ENCODE peak calls at places on chromosome 18, in ten cellular contexts. L is fibroblast of lung, F is A549, W is cardiac muscle cell, A is astrocyte, H is GM23338, Y is IMR-90, Z is psoas muscle, O is brain microvascular endothelial cell, K is ascending aorta. V is an unnamed sample.

GRCh38 chr18:48833701-48834394 is 116.9 kb downstream of the SMAD7 start:
- DNase-seq in L (peak), F (no peak), W (no peak), A (peak), H (no peak), Y (peak), Z (peak), O (no peak), K (peak), V (peak)

GRCh38 chr18:36196239-36196995 is 9.1 kb downstream of the MOCOS start:
- DNase-seq in L (no peak), F (no peak), W (no peak), A (no peak), H (no peak), Y (no peak), Z (no peak), O (no peak), K (no peak), V (no peak)

GRCh38 chr18:55509631-55510372 is 78.2 kb downstream of the TCF4 start:
- DNase-seq in L (peak), F (no peak), W (peak), A (peak), H (peak), Y (peak), Z (no peak), O (peak), K (no peak), V (no peak)

GRCh38 chr18:55912071-55912470 is 324.1 kb upstream of the TCF4 start:
- DNase-seq in L (peak), F (no peak), W (no peak), A (peak), H (no peak), Y (no peak), Z (no peak), O (no peak), K (no peak), V (no peak)

GRCh38 chr18:69580107-69580506 is 179.4 kb downstream of the DOK6 start:
- DNase-seq in L (no peak), F (no peak), W (no peak), A (no peak), H (peak), Y (peak), Z (no peak), O (no peak), K (no peak), V (no peak)

GRCh38 chr18:27921392-27921791 is 255.5 kb downstream of the CDH2 start:
- DNase-seq in L (peak), F (peak), W (no peak), A (peak), H (peak), Y (no peak), Z (no peak), O (no peak), K (no peak), V (no peak)

GRCh38 chr18:59267511-59268126 is 5.6 kb downstream of the RAX start:
- DNase-seq in L (no peak), F (peak), W (no peak), A (no peak), H (peak), Y (no peak), Z (no peak), O (no peak), K (no peak), V (no peak)

GRCh38 chr18:25283769-25284168 is 68.2 kb downstream of the ZNF521 start:
- DNase-seq in L (no peak), F (no peak), W (no peak), A (no peak), H (no peak), Y (no peak), Z (no peak), O (no peak), K (no peak), V (no peak)

GRCh38 chr18:28684746-28685145 is 507.8 kb upstream of the CDH2 start:
- DNase-seq in L (peak), F (no peak), W (no peak), A (peak), H (no peak), Y (no peak), Z (no peak), O (no peak), K (no peak), V (no peak)

GRCh38 chr18:50751490-50751889 is 68.3 kb downstream of the MRO start:
- DNase-seq in L (no peak), F (no peak), W (no peak), A (no peak), H (no peak), Y (no peak), Z (no peak), O (no peak), K (no peak), V (no peak)

GRCh38 chr18:11857177-11857887 is 6.1 kb downstream of the CHMP1B start:
- DNase-seq in L (peak), F (peak), W (peak), A (peak), H (peak), Y (peak), Z (peak), O (peak), K (peak), V (no peak)

GRCh38 chr18:51498085-51498855 is 300.8 kb upstream of the MEX3C start:
- DNase-seq in L (no peak), F (no peak), W (peak), A (no peak), H (no peak), Y (no peak), Z (no peak), O (no peak), K (no peak), V (no peak)

GRCh38 chr18:3245853-3246635 is 1.6 kb upstream of the MYL12A start:
- DNase-seq in L (peak), F (peak), W (peak), A (peak), H (peak), Y (peak), Z (peak), O (peak), K (peak), V (peak)

DNA sequence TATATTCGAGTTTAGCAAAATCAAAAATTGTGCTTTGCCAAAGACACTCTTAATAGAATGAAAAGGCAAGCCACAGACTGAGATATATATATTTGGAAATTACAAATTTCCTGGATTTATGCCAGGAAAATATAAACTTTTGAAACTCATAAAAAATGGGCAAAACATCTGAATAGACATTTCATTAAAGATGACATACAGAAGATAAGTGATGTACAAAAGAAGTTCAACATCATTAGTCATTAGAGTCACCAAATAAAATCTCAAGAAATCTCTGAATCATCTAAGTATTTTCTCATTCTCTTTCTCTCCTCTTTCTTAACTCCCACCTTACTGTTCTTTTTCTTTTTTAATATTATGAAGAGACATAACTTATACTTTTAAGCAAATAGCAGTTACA is 921.1 kb downstream of the DSC3 start:
- DNase-seq in L (no peak), F (no peak), W (no peak), A (no peak), H (no peak), Y (no peak), Z (no peak), O (no peak), K (no peak), V (no peak)
- H3K27ac ChIP-seq in L (no peak), F (no peak), W (no peak), A (no peak), H (no peak), Y (no peak), Z (no peak), O (no peak), K (no peak), V (no peak)

DNA sequence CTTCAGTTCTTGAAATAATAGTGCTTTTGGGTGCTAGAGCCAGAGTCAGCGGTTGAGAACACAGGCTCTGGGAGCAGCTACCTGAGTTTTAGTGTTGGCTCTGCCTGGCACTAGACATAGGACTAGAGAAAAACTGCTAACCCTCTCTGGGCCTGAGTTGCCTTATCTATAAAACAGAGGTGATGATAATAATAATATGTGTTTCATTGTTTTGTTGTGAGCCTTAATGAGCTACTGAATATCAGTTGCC is 391.7 kb downstream of the PTPRM start:
- DNase-seq in L (no peak), F (no peak), W (no peak), A (no peak), H (no peak), Y (no peak), Z (no peak), O (peak), K (no peak), V (no peak)
- H3K4me3 ChIP-seq in L (peak), F (peak), W (no peak), A (peak), H (no peak), Y (no peak), Z (no peak), O (peak), K (peak), V (no peak)

GRCh38 chr18:74610216-74610615 is 12.5 kb downstream of the ZNF407 start:
- DNase-seq in L (no peak), F (no peak), W (no peak), A (no peak), H (no peak), Y (no peak), Z (no peak), O (no peak), K (no peak), V (no peak)

GRCh38 chr18:74609535-74609934 is 11.9 kb downstream of the ZNF407 start:
- DNase-seq in L (peak), F (no peak), W (no peak), A (peak), H (no peak), Y (peak), Z (no peak), O (peak), K (no peak), V (no peak)

GRCh38 chr18:74608681-74609080 is 11.0 kb downstream of the ZNF407 start:
- DNase-seq in L (no peak), F (no peak), W (no peak), A (no peak), H (no peak), Y (no peak), Z (no peak), O (peak), K (no peak), V (no peak)

GRCh38 chr18:74604774-74605173 is 7.1 kb downstream of the ZNF407 start:
- DNase-seq in L (peak), F (no peak), W (peak), A (peak), H (peak), Y (peak), Z (no peak), O (peak), K (no peak), V (no peak)

DNA sequence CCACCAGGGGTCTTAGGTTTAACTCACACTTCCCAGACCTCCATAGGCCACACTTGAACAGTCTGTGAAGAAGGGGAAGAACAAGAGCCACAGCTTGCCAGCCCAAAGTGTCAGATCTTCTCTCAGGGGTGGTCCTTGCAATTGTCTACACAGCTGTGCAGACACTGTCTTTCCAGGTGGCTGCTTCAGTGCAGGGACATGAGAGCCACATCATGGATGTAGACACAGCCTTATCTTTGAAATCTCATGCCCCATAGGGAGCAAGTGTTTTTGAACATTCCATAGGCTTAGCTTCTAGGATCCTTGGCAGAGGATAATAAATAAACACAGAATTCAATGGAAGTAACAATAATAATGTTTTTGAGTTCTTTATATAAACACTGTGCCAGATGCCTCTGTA is 6.7 kb downstream of the ZNF407 start:
- DNase-seq in L (no peak), F (no peak), W (no peak), A (no peak), H (no peak), Y (no peak), Z (no peak), O (no peak), K (no peak), V (no peak)
- TF ChIP-seq CTCF in L (no peak), F (no peak), W (no peak), A (no peak), H (no peak), Y (no peak), Z (no peak), O (no peak), K (no peak), V (no peak)

GRCh38 chr18:63336366-63337099 is 17.0 kb upstream of the BCL2 start:
- DNase-seq in L (peak), F (no peak), W (no peak), A (peak), H (no peak), Y (peak), Z (no peak), O (peak), K (no peak), V (no peak)
- H3K27ac ChIP-seq in L (peak), F (no peak), W (no peak), A (peak), H (no peak), Y (peak), Z (no peak), O (peak), K (no peak), V (no peak)

GRCh38 chr18:22167471-22168151 is 1.8 kb upstream of the GATA6 start:
- DNase-seq in L (peak), F (peak), W (peak), A (no peak), H (peak), Y (no peak), Z (no peak), O (no peak), K (peak), V (no peak)
- H3K4me3 ChIP-seq in L (no peak), F (peak), W (peak), A (no peak), H (peak), Y (no peak), Z (no peak), O (no peak), K (peak), V (peak)

GRCh38 chr18:392926-393325 is 107.6 kb downstream of the COLEC12 start:
- DNase-seq in L (peak), F (no peak), W (no peak), A (no peak), H (no peak), Y (no peak), Z (no peak), O (no peak), K (no peak), V (no peak)

GRCh38 chr18:388198-388597 is 112.3 kb downstream of the COLEC12 start:
- DNase-seq in L (no peak), F (no peak), W (no peak), A (no peak), H (no peak), Y (no peak), Z (no peak), O (no peak), K (no peak), V (no peak)

GRCh38 chr18:386950-387349 is 113.6 kb downstream of the COLEC12 start:
- DNase-seq in L (no peak), F (no peak), W (no peak), A (no peak), H (no peak), Y (no peak), Z (no peak), O (no peak), K (no peak), V (no peak)

GRCh38 chr18:390748-391478 is 109.6 kb downstream of the COLEC12 start:
- DNase-seq in L (no peak), F (no peak), W (no peak), A (no peak), H (no peak), Y (no peak), Z (no peak), O (no peak), K (no peak), V (no peak)

GRCh38 chr18:389658-390357 is 110.7 kb downstream of the COLEC12 start:
- DNase-seq in L (peak), F (no peak), W (no peak), A (peak), H (peak), Y (peak), Z (no peak), O (no peak), K (no peak), V (no peak)
- TF ChIP-seq CTCF in L (no peak), F (no peak), W (peak), A (peak), H (no peak), Y (peak), Z (no peak), O (peak), K (no peak), V (no peak)

GRCh38 chr18:13217466-13217961 is 1.0 kb upstream of the LDLRAD4 start:
- DNase-seq in L (peak), F (no peak), W (peak), A (peak), H (peak), Y (peak), Z (peak), O (no peak), K (peak), V (peak)
- H3K27ac ChIP-seq in L (no peak), F (peak), W (no peak), A (no peak), H (no peak), Y (no peak), Z (peak), O (no peak), K (peak), V (no peak)

GRCh38 chr18:76376225-76376624 is 118.8 kb downstream of the ZNF516 start:
- DNase-seq in L (no peak), F (no peak), W (no peak), A (no peak), H (no peak), Y (peak), Z (no peak), O (no peak), K (no peak), V (no peak)

GRCh38 chr18:76373297-76373696 is 121.7 kb downstream of the ZNF516 start:
- DNase-seq in L (no peak), F (no peak), W (no peak), A (no peak), H (no peak), Y (no peak), Z (no peak), O (no peak), K (no peak), V (no peak)

GRCh38 chr18:76377359-76377756 is 117.7 kb downstream of the ZNF516 start:
- DNase-seq in L (no peak), F (no peak), W (no peak), A (no peak), H (no peak), Y (no peak), Z (no peak), O (no peak), K (no peak), V (no peak)

GRCh38 chr18:76376668-76377358 is 118.2 kb downstream of the ZNF516 start:
- DNase-seq in L (no peak), F (no peak), W (no peak), A (no peak), H (no peak), Y (no peak), Z (no peak), O (no peak), K (no peak), V (no peak)

DNA sequence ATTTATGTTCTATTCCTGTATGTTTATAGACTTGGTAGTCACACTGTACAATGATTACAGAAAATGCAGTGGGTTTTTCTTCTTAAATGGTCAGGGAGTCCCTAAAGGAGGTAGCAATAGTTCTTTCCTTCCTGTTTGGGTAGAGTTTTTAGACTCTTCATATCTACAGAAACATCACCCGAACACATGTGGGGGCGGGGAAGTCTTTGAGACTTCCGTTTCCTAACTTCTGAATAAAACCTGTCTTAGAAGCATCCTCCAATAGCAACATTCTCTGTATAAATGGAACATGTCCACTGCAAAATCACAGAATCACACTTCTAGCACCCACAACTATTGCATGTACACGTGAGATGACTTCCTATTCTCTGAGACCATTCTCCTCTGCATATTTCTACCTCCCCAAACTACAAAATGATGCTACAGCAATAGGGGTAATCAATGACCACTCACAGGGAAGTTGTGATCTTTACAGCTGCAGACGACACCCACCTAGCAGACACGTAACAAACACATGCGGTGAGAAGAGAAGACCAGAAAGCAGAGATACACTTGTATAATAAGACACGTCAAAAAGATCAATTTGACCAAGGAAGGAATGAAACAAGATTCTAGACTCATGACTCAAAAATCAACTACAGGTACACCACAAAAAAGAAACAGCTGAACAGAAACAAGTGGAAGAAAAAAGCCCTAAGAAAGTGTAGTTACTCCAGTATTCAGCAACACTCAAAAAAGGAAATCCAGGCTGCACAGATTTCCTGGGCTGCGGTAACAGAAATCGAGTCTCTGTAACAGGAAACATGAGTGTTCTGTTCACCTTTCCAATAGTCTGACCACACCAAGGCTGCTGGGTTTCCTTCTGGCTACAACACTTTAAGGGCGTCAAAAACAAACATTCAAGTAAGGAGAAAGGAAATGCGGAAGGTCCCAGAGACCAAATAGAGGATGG is 120.4 kb downstream of the ZNF516 start:
- DNase-seq in L (no peak), F (no peak), W (no peak), A (no peak), H (no peak), Y (no peak), Z (no peak), O (no peak), K (no peak), V (no peak)
- H3K4me3 ChIP-seq in L (no peak), F (no peak), W (no peak), A (no peak), H (no peak), Y (no peak), Z (no peak), O (no peak), K (no peak), V (no peak)